ENCODE peak calls at places on chromosomes 4 and X, in four cellular contexts. One of them, this sample, is unnamed.

GRCh38 chrX:68273887-68274286 is 159.4 kb downstream of the OPHN1 start:
- DNase-seq in K562: peak; percentile 34
- DNase-seq in GM12878: no peak
- DNase-seq in HepG2: no peak
- DNase-seq in this sample: peak; percentile 8

GRCh38 chrX:9988762-9989161 is 21.6 kb downstream of the CLDN34 start:
- DNase-seq in K562: peak; percentile 1
- DNase-seq in GM12878: no peak
- DNase-seq in HepG2: no peak
- DNase-seq in this sample: no peak

GRCh38 chrX:13254076-13254785 is 65.6 kb downstream of the ATXN3L start:
- DNase-seq in HepG2: peak; percentile 8
- DNase-seq in GM12878: peak; percentile 56
- DNase-seq in K562: peak; percentile 83
- DNase-seq in this sample: no peak

GRCh38 chr4:7556558-7556957 is 121.8 kb upstream of the PSAPL1 start:
- DNase-seq in K562: no peak
- DNase-seq in GM12878: no peak
- DNase-seq in HepG2: no peak
- DNase-seq in this sample: no peak

GRCh38 chr4:119526786-119527550 is 101.6 kb downstream of the PDE5A start:
- DNase-seq in HepG2: peak; percentile 44
- DNase-seq in GM12878: no peak
- DNase-seq in K562: no peak
- DNase-seq in this sample: no peak

GRCh38 chrX:48465336-48465933 is 4.6 kb downstream of the SLC38A5 start:
- DNase-seq in GM12878: no peak
- DNase-seq in HepG2: no peak
- DNase-seq in K562: no peak
- DNase-seq in this sample: no peak

GRCh38 chr4:151538963-151539362 is 130.0 kb downstream of the FHIP1A start:
- DNase-seq in K562: no peak
- DNase-seq in HepG2: no peak
- DNase-seq in GM12878: no peak
- DNase-seq in this sample: no peak

GRCh38 chrX:10098235-10098819 is 58.4 kb upstream of the CLCN4 start:
- DNase-seq in GM12878: peak; percentile 51
- DNase-seq in HepG2: no peak
- DNase-seq in K562: no peak
- DNase-seq in this sample: no peak

GRCh38 chr4:37890501-37891220 is at the start of gene TBC1D1:
- DNase-seq in K562: no peak
- DNase-seq in HepG2: no peak
- DNase-seq in GM12878: no peak
- DNase-seq in this sample: no peak

GRCh38 chrX:140709421-140709846 is at the start of gene LINC00632:
- DNase-seq in HepG2: no peak
- DNase-seq in GM12878: no peak
- DNase-seq in K562: no peak
- DNase-seq in this sample: no peak

GRCh38 chr4:186027405-186027804 is 41.6 kb upstream of the TLR3 start:
- DNase-seq in GM12878: no peak
- DNase-seq in K562: no peak
- DNase-seq in HepG2: no peak
- DNase-seq in this sample: no peak

GRCh38 chrX:49165901-49166881 is 3.6 kb downstream of the MAGIX start:
- DNase-seq in GM12878: peak; percentile 60
- DNase-seq in K562: peak; percentile 69
- DNase-seq in HepG2: no peak
- DNase-seq in this sample: peak; percentile 85

GRCh38 chrX:24110049-24110448 is 39.5 kb upstream of the ZFX start:
- DNase-seq in K562: peak; percentile 29
- DNase-seq in HepG2: no peak
- DNase-seq in GM12878: no peak
- DNase-seq in this sample: no peak

GRCh38 chr4:73803213-73803612 is 33.3 kb upstream of the CXCL6 start:
- DNase-seq in K562: peak; percentile 12
- DNase-seq in GM12878: no peak
- DNase-seq in HepG2: no peak
- DNase-seq in this sample: no peak

GRCh38 chr4:74394476-74395136 is 29.7 kb downstream of the EREG start:
- DNase-seq in K562: peak; percentile 65
- DNase-seq in GM12878: no peak
- DNase-seq in HepG2: no peak
- DNase-seq in this sample: peak; percentile 82

GRCh38 chr4:151530783-151531182 is 121.8 kb downstream of the FHIP1A start:
- DNase-seq in GM12878: no peak
- DNase-seq in HepG2: no peak
- DNase-seq in K562: peak; percentile 1
- DNase-seq in this sample: no peak

GRCh38 chr4:158811704-158812103 is 42.9 kb downstream of the FNIP2 start:
- DNase-seq in HepG2: no peak
- DNase-seq in GM12878: no peak
- DNase-seq in K562: peak; percentile 66
- DNase-seq in this sample: no peak

GRCh38 chr4:181416966-181417365 is 826.2 kb upstream of the TENM3 start:
- DNase-seq in K562: no peak
- DNase-seq in HepG2: no peak
- DNase-seq in GM12878: no peak
- DNase-seq in this sample: no peak

GRCh38 chr4:150583287-150584197 is 1.6 kb downstream of the MAB21L2 start:
- DNase-seq in GM12878: no peak
- DNase-seq in HepG2: no peak
- DNase-seq in K562: no peak
- DNase-seq in this sample: no peak

GRCh38 chr4:76306882-76307669 is 543 bp downstream of the STBD1 start:
- DNase-seq in GM12878: no peak
- DNase-seq in K562: no peak
- DNase-seq in HepG2: peak; percentile 19
- DNase-seq in this sample: no peak

GRCh38 chrX:53122013-53122412 is 28.1 kb downstream of the KANTR start:
- DNase-seq in HepG2: no peak
- DNase-seq in GM12878: no peak
- DNase-seq in K562: no peak
- DNase-seq in this sample: no peak

GRCh38 chrX:154717824-154718223 is 33.1 kb downstream of the GAB3 start:
- DNase-seq in HepG2: no peak
- DNase-seq in K562: peak; percentile 89
- DNase-seq in GM12878: no peak
- DNase-seq in this sample: no peak

GRCh38 chr4:158841540-158841939 is 72.7 kb downstream of the FNIP2 start:
- DNase-seq in HepG2: no peak
- DNase-seq in GM12878: no peak
- DNase-seq in K562: no peak
- DNase-seq in this sample: no peak

GRCh38 chrX:148500428-148501120 is at the start of gene AFF2:
- DNase-seq in K562: no peak
- DNase-seq in GM12878: no peak
- DNase-seq in HepG2: no peak
- DNase-seq in this sample: no peak

GRCh38 chrX:40496728-40497127 is 84.0 kb upstream of the ATP6AP2 start:
- DNase-seq in K562: peak; percentile 17
- DNase-seq in HepG2: peak; percentile 4
- DNase-seq in GM12878: no peak
- DNase-seq in this sample: no peak

GRCh38 chrX:41236629-41237028 is 97.3 kb upstream of the DDX3X start:
- DNase-seq in GM12878: peak; percentile 64
- DNase-seq in K562: no peak
- DNase-seq in HepG2: no peak
- DNase-seq in this sample: no peak

GRCh38 chr4:120856294-120856693 is 66.2 kb downstream of the PRDM5 start:
- DNase-seq in K562: no peak
- DNase-seq in HepG2: no peak
- DNase-seq in GM12878: no peak
- DNase-seq in this sample: no peak

GRCh38 chr4:120855307-120856001 is 67.1 kb downstream of the PRDM5 start:
- DNase-seq in K562: no peak
- DNase-seq in GM12878: peak; percentile 49
- DNase-seq in HepG2: no peak
- DNase-seq in this sample: no peak

GRCh38 chr4:120857312-120857711 is 65.2 kb downstream of the PRDM5 start:
- DNase-seq in HepG2: no peak
- DNase-seq in GM12878: no peak
- DNase-seq in K562: no peak
- DNase-seq in this sample: no peak

GRCh38 chr4:120850048-120850599 is 72.4 kb downstream of the PRDM5 start:
- DNase-seq in HepG2: no peak
- DNase-seq in GM12878: no peak
- DNase-seq in K562: no peak
- DNase-seq in this sample: no peak

DNA sequence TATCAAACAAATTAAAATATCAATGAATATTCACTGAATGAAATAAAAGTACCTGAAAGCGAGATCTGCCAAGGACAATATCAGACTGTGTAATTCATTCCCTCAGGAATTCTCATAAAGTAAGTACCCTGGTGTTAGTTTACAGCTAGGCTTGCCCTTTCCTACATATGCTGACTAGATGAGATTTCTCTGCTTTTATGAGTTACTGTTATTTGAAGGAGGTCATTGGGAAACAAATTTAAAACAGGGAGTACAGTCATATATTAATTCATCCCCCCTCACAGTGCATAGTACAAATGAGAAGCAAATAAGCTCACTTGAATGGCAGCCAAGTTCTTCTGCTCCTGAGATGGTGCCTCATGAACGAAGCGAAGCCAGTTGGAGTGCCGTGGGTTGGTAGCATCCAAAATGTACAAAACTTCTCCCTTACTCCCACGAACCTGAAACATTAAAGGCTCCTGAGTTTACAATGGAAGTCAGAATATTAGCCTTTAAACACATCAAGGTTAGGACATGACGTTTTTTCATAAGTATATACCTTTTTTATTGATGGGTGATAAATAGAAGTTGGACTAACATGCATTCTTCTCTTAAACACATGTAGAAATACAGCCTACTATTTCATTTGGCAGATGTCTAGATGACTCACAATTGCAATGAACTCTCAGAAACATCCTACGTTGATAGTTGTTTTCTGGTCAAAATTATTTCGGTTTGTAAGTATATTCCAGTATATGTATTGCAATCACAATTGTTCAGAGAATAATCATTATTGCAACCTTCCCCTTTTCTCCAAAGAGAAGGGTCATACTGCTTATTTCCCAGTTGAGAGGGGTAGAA is 69.2 kb downstream of the PRDM5 start:
- DNase-seq in GM12878: no peak
- DNase-seq in HepG2: no peak
- DNase-seq in K562: no peak
- DNase-seq in this sample: no peak
- H2AFZ ChIP-seq in GM12878: no peak overlapping the region
- H2AFZ ChIP-seq in HepG2: no peak overlapping the region
- H2AFZ ChIP-seq in K562: no peak overlapping the region
- H2AFZ ChIP-seq in this sample: no peak overlapping the region

GRCh38 chr4:153989505-153989904 is 200.6 kb upstream of the SFRP2 start:
- DNase-seq in HepG2: no peak
- DNase-seq in GM12878: no peak
- DNase-seq in K562: no peak
- DNase-seq in this sample: no peak

GRCh38 chr4:153988446-153988845 is 199.6 kb upstream of the SFRP2 start:
- DNase-seq in HepG2: no peak
- DNase-seq in GM12878: no peak
- DNase-seq in K562: no peak
- DNase-seq in this sample: no peak

DNA sequence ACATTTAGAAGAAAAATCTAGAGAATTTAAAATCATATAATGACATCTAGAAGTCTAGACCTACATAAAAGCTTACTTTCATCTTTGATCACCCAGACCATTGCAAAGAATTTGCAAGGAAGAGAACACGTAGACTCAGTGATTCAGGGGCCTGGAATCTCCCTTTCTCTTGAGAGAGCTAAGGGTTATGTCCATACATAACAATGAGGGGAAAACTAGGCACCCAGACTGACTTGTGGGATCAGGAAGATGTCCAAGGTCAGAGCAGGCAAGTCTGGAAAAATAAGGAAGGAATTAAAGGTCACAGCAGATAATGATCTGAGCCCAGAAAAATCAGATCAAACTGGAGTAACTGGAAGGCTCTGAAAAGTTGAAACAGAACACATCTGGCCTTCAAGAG is 198.4 kb upstream of the SFRP2 start:
- DNase-seq in HepG2: no peak
- DNase-seq in K562: no peak
- DNase-seq in GM12878: no peak
- DNase-seq in this sample: no peak
- TF ChIP-seq JUND in HepG2: no peak
- TF ChIP-seq JUND in K562: no peak
- TF ChIP-seq JUND in GM12878: no peak
- TF ChIP-seq JUND in this sample: no peak

GRCh38 chr4:80336582-80336981 is 1.1 kb downstream of the CFAP299 start:
- DNase-seq in K562: peak; percentile 78
- DNase-seq in GM12878: no peak
- DNase-seq in HepG2: peak; percentile 13
- DNase-seq in this sample: peak; percentile 18
- TF ChIP-seq CEBPB in K562: no peak
- TF ChIP-seq CEBPB in GM12878: no peak
- TF ChIP-seq CEBPB in HepG2: no peak
- TF ChIP-seq CEBPB in this sample: no peak

DNA sequence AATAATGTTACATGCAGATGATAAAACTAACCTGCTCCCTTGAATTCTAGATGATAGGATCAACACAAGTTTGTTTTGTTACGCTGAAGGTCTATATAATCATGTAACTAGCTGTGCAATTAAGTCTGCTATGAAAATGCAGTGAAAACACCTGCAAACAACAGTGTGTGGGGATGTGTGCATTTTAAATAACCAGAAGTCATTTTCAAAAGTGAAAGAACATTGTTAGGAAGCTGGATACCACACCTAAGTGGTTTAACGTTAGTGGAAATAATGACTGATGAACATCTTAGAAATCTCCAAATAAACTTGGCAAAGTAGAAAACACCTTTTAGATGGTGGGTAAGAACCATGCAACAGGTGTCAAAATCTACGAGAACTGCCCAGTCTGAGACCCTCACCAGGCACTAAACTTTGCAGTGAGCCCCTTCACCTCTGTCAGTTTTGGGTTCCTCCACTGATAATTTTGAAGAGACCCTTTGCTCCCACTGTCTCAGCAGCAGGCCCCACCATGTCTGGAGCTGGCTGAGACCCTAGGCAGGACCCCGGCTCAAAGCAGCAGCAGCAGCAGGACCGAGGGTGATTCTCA is 36.6 kb downstream of the CHST7 start:
- DNase-seq in HepG2: no peak
- DNase-seq in K562: no peak
- DNase-seq in GM12878: no peak
- DNase-seq in this sample: no peak
- H2AFZ ChIP-seq in HepG2: no peak overlapping the region
- H2AFZ ChIP-seq in K562: no peak overlapping the region
- H2AFZ ChIP-seq in GM12878: no peak overlapping the region
- H2AFZ ChIP-seq in this sample: no peak overlapping the region

DNA sequence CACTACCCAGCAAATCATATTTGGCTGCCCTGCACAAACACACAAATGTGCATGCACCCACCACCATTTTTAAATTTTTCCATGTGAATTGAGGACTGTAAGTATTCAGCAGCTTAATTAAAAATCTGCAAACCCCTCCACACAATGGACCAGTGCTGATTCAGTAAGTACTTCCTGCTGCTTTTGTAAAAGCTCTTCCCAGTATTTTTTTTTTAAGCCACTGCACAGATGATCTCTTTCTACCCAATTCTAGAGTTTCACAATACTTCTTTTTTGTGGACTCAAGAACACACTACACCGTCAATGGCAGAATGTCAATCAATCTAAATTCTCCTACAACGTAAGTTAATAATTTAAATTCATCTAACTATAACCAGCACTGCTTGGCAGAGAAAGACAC is 26.5 kb downstream of the SH3RF1 start:
- DNase-seq in K562: no peak
- DNase-seq in GM12878: no peak
- DNase-seq in HepG2: no peak
- DNase-seq in this sample: no peak
- TF ChIP-seq JUND in K562: no peak
- TF ChIP-seq JUND in GM12878: no peak
- TF ChIP-seq JUND in HepG2: no peak
- TF ChIP-seq JUND in this sample: no peak